ENCODE peak calls at places on chromosome X, in four cellular contexts. One of them, this sample, is unnamed.

GRCh38 chrX:40006025-40007017 is 91.4 kb downstream of the BCOR start:
- DNase-seq in uterus: peak
- DNase-seq in K562: no peak
- DNase-seq in GM12891: no peak
- DNase-seq in this sample: peak

GRCh38 chrX:48695925-48696300 is 621 bp upstream of the SUV39H1 start:
- DNase-seq in uterus: no peak
- DNase-seq in K562: no peak
- DNase-seq in GM12891: no peak
- DNase-seq in this sample: no peak

GRCh38 chrX:48974574-48974973 is 2.9 kb upstream of the KCND1 start:
- DNase-seq in uterus: no peak
- DNase-seq in K562: no peak
- DNase-seq in GM12891: no peak
- DNase-seq in this sample: no peak

GRCh38 chrX:15854080-15854655 is 445 bp downstream of the AP1S2 start:
- DNase-seq in uterus: peak
- DNase-seq in K562: peak
- DNase-seq in GM12891: no peak
- DNase-seq in this sample: peak

GRCh38 chrX:5998901-5999300 is 229.8 kb downstream of the NLGN4X start:
- DNase-seq in uterus: no peak
- DNase-seq in K562: no peak
- DNase-seq in GM12891: no peak
- DNase-seq in this sample: no peak

GRCh38 chrX:97398030-97398551 is 514.4 kb downstream of the RPA4 start:
- DNase-seq in uterus: no peak
- DNase-seq in K562: no peak
- DNase-seq in GM12891: no peak
- DNase-seq in this sample: no peak

GRCh38 chrX:107272431-107272921 is 66.1 kb downstream of the DNAAF6 start:
- DNase-seq in uterus: no peak
- DNase-seq in K562: no peak
- DNase-seq in GM12891: no peak
- DNase-seq in this sample: no peak

GRCh38 chrX:152899874-152900719 is 2.2 kb downstream of the ZNF185 start:
- DNase-seq in uterus: no peak
- DNase-seq in K562: no peak
- DNase-seq in GM12891: no peak
- DNase-seq in this sample: no peak

GRCh38 chrX:82412851-82413250 is 1095.2 kb upstream of the POU3F4 start:
- DNase-seq in uterus: no peak
- DNase-seq in K562: no peak
- DNase-seq in GM12891: no peak
- DNase-seq in this sample: no peak

GRCh38 chrX:54891573-54891972 is 29.1 kb upstream of the TRO start:
- DNase-seq in uterus: no peak
- DNase-seq in K562: peak
- DNase-seq in GM12891: no peak
- DNase-seq in this sample: peak

GRCh38 chrX:23959781-23960180 is 52.0 kb downstream of the CXorf58 start:
- DNase-seq in uterus: no peak
- DNase-seq in K562: no peak
- DNase-seq in GM12891: no peak
- DNase-seq in this sample: no peak
- TF ChIP-seq POLR2A in uterus: no peak
- TF ChIP-seq POLR2A in K562: no peak
- TF ChIP-seq POLR2A in GM12891: no peak
- TF ChIP-seq POLR2A in this sample: no peak

DNA sequence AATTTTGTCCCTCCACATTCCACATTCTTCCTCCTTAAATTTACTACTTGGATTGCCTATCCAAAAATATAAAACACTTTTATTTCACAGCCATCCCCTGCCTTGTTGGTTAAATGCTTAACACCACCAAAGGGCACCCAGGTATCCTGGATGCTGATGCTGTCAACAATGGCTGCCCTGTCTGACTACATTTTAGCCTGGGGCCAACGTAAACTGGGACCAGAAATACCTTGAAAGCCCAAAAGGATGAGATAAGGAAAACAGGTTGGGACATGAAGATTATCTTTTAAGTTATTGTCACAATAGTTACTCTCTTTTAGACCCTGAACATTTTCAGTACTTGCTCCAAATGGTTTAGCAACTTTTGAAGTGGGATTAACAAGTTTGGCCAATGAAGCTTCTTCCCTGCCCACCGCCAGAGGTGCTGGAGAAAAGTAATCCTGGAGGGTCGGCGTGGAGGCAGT is 775 bp upstream of the YIPF6 start:
- DNase-seq in uterus: no peak
- DNase-seq in K562: no peak
- DNase-seq in GM12891: no peak
- DNase-seq in this sample: no peak
- TF ChIP-seq POLR2A in uterus: no peak
- TF ChIP-seq POLR2A in K562: no peak
- TF ChIP-seq POLR2A in GM12891: no peak
- TF ChIP-seq POLR2A in this sample: no peak

GRCh38 chrX:129781134-129782014 is 1.6 kb downstream of the SASH3 start:
- DNase-seq in uterus: no peak
- DNase-seq in K562: no peak
- DNase-seq in GM12891: peak
- DNase-seq in this sample: no peak
- TF ChIP-seq POLR2A in uterus: no peak
- TF ChIP-seq POLR2A in K562: no peak
- TF ChIP-seq POLR2A in GM12891: peak
- TF ChIP-seq POLR2A in this sample: no peak

DNA sequence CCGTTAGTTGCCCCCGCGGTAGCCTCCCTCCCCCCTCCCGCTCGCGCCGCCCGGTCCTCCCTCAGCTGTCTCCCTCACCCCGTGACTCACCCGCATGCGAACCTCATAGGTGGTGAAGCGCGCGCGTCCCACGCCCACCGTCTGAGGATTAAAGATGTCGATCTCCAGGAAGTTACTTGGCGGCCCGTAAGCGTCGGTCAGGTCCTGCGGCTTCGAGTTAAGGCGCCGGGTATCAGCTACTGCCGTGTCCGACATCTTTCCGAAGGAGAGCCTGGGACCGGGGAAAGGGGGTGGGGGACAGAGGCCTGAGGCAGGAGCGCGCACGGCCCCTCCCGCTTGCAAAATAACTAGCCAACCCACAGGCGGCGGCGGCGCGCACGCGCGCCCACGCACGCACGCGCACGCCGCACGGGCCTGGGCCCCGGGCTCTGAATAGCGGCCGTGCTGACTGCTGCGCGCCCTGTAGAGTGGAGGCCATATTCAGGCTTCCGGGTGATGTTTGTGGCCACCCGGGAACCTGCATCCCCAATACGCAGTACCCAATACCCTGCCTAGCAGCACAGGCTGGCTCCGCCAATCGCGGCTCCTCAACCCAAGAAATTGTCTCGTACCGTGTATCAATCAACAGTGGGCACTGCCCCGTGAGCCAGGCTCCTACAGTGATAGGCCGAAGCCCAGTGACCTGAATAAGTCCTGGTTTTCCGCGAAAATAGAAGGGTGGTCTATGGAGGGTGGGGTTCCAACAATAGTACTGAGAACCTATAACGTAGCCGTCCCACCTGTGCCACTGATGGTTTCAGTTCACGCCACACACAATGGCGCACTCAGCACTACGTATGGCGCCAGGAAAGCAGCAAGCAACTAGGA is at the start of gene SNX12:
- DNase-seq in uterus: peak
- DNase-seq in K562: peak
- DNase-seq in GM12891: peak
- DNase-seq in this sample: peak
- TF ChIP-seq POLR2A in uterus: peak
- TF ChIP-seq POLR2A in K562: peak
- TF ChIP-seq POLR2A in GM12891: peak
- TF ChIP-seq POLR2A in this sample: peak

GRCh38 chrX:154806837-154807501 is 1.7 kb upstream of the MPP1 start:
- DNase-seq in uterus: no peak
- DNase-seq in K562: no peak
- DNase-seq in GM12891: no peak
- DNase-seq in this sample: no peak

GRCh38 chrX:154805696-154806091 is 409 bp upstream of the MPP1 start:
- DNase-seq in uterus: no peak
- DNase-seq in K562: no peak
- DNase-seq in GM12891: no peak
- DNase-seq in this sample: no peak

GRCh38 chrX:154802838-154803410 is 2.4 kb downstream of the MPP1 start:
- DNase-seq in uterus: no peak
- DNase-seq in K562: no peak
- DNase-seq in GM12891: no peak
- DNase-seq in this sample: no peak

GRCh38 chrX:154804564-154804956 is 725 bp downstream of the MPP1 start:
- DNase-seq in uterus: no peak
- DNase-seq in K562: no peak
- DNase-seq in GM12891: no peak
- DNase-seq in this sample: no peak

DNA sequence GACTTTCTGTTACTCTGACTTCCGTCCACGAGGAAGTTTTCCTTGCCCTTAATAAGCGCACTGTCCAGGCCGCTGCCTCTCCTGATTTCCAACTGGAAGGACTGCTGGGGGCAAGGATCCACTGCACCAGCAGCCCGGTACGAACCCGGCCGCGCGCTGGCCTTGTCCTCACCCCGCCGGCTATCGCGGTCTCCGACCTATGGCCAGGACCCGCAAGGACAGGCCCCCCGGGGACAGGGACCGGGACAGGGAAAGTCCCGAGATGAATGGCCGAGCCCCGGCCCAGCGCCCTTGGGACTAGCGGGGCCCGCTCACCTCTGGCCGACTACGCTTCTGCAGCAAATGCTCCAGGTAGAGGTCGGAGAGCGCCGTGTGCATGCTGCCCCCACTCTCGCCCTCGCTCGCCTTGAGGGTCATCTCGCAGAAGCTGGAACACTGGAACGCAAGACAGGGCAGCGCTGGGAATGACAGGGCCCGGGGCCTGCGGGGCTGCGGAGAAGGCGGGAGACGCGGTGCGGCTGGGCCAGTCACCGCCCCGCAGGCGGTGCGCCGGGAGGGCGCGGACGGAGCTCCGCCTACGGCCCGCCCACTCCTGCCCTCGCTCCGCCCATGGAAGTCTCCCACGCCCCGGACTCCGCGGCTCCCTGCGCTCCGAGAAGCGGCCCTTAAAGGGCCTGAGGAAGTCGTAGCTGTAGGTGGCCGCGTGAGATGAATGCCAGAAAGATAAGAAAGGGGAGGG is at the start of gene MPP1:
- DNase-seq in uterus: peak
- DNase-seq in K562: peak
- DNase-seq in GM12891: peak
- DNase-seq in this sample: peak
- TF ChIP-seq POLR2A in uterus: peak
- TF ChIP-seq POLR2A in K562: peak
- TF ChIP-seq POLR2A in GM12891: no peak
- TF ChIP-seq POLR2A in this sample: no peak

GRCh38 chrX:16870095-16870860 is at the start of gene RBBP7:
- DNase-seq in uterus: peak
- DNase-seq in K562: peak
- DNase-seq in GM12891: peak
- DNase-seq in this sample: peak
- TF ChIP-seq POLR2A in uterus: peak
- TF ChIP-seq POLR2A in K562: peak
- TF ChIP-seq POLR2A in GM12891: peak
- TF ChIP-seq POLR2A in this sample: peak

This sample was measured in ovary.